ENCODE peak calls at places on chromosomes 12 and 14, in four cellular contexts. One of them, this sample, is unnamed.

GRCh38 chr12:95859344-95859816 is 628 bp downstream of the SNRPF start:
- DNase-seq in tibial nerve: no peak
- DNase-seq in adipocyte: peak
- DNase-seq in fibroblast of mammary gland: peak
- DNase-seq in this sample: peak

GRCh38 chr12:56165369-56165768 is 7.2 kb downstream of the MYL6 start:
- DNase-seq in adipocyte: no peak
- DNase-seq in fibroblast of mammary gland: no peak
- DNase-seq in tibial nerve: no peak
- DNase-seq in this sample: no peak

GRCh38 chr12:96989916-96990315 is 82.9 kb downstream of the NEDD1 start:
- DNase-seq in fibroblast of mammary gland: no peak
- DNase-seq in adipocyte: no peak
- DNase-seq in tibial nerve: no peak
- DNase-seq in this sample: peak

GRCh38 chr12:7959278-7960063 is 23.5 kb upstream of the SLC2A3 start:
- DNase-seq in adipocyte: no peak
- DNase-seq in fibroblast of mammary gland: peak
- DNase-seq in tibial nerve: peak
- DNase-seq in this sample: no peak

GRCh38 chr12:1575799-1576401 is 18.5 kb downstream of the FBXL14 start:
- DNase-seq in adipocyte: no peak
- DNase-seq in tibial nerve: no peak
- DNase-seq in fibroblast of mammary gland: peak
- DNase-seq in this sample: peak

GRCh38 chr14:46973295-46973694 is 321.7 kb upstream of the RPL10L start:
- DNase-seq in fibroblast of mammary gland: no peak
- DNase-seq in tibial nerve: no peak
- DNase-seq in adipocyte: no peak
- DNase-seq in this sample: peak

GRCh38 chr12:76547526-76547925 is 12.0 kb downstream of the OSBPL8 start:
- DNase-seq in adipocyte: no peak
- DNase-seq in fibroblast of mammary gland: no peak
- DNase-seq in tibial nerve: no peak
- DNase-seq in this sample: no peak

GRCh38 chr14:61537567-61538463 is 157.5 kb upstream of the HIF1A start:
- DNase-seq in tibial nerve: no peak
- DNase-seq in fibroblast of mammary gland: peak
- DNase-seq in adipocyte: peak
- DNase-seq in this sample: peak

GRCh38 chr12:50955697-50956096 is 3.4 kb downstream of the HIGD1C start:
- DNase-seq in tibial nerve: no peak
- DNase-seq in fibroblast of mammary gland: no peak
- DNase-seq in adipocyte: no peak
- DNase-seq in this sample: no peak

GRCh38 chr14:98901511-98902205 is 370.3 kb downstream of the BCL11B start:
- DNase-seq in fibroblast of mammary gland: no peak
- DNase-seq in adipocyte: no peak
- DNase-seq in tibial nerve: no peak
- DNase-seq in this sample: no peak

GRCh38 chr12:56626691-56627090 is 3.4 kb downstream of the BAZ2A start:
- DNase-seq in adipocyte: no peak
- DNase-seq in fibroblast of mammary gland: no peak
- DNase-seq in tibial nerve: no peak
- DNase-seq in this sample: no peak

GRCh38 chr14:72597834-72598233 is 296.1 kb downstream of the DPF3 start:
- DNase-seq in adipocyte: no peak
- DNase-seq in tibial nerve: no peak
- DNase-seq in fibroblast of mammary gland: no peak
- DNase-seq in this sample: no peak

GRCh38 chr12:50065726-50066310 is 8.4 kb downstream of the ASIC1 start:
- DNase-seq in tibial nerve: no peak
- DNase-seq in adipocyte: peak
- DNase-seq in fibroblast of mammary gland: no peak
- DNase-seq in this sample: no peak

GRCh38 chr14:70045296-70045695 is 143.5 kb downstream of the SLC8A3 start:
- DNase-seq in tibial nerve: no peak
- DNase-seq in fibroblast of mammary gland: peak
- DNase-seq in adipocyte: peak
- DNase-seq in this sample: no peak

GRCh38 chr14:104267895-104268294 is 129.5 kb downstream of the KIF26A start:
- DNase-seq in adipocyte: no peak
- DNase-seq in tibial nerve: no peak
- DNase-seq in fibroblast of mammary gland: no peak
- DNase-seq in this sample: no peak

GRCh38 chr14:50635136-50635535 is 33.0 kb downstream of the SAV1 start:
- DNase-seq in adipocyte: no peak
- DNase-seq in tibial nerve: no peak
- DNase-seq in fibroblast of mammary gland: no peak
- DNase-seq in this sample: no peak

GRCh38 chr12:115209230-115209629 is 525.3 kb upstream of the TBX3 start:
- DNase-seq in tibial nerve: no peak
- DNase-seq in fibroblast of mammary gland: no peak
- DNase-seq in adipocyte: no peak
- DNase-seq in this sample: no peak

This sample was measured in DMS53.